ENCODE peak calls at places on chromosomes 16 and 17, in six cellular contexts. One of them, this sample, is unnamed.
A peak's percentile ranks its signal among the peaks of the same experiment; 100 is the strongest.

GRCh38 chr17:7023576-7024401 is 939 bp downstream of the BCL6B start:
- DNase-seq in activated effector memory CD4-positive, alpha-beta T cell treated with Interleukin-2 at 50 U/mL for 16 hours: peak; percentile 85
- DNase-seq in stimulated activated CD8-positive, alpha-beta memory T cell treated with anti-CD3 and anti-CD28 coated beads, Interleukin-12 subunit alpha, Interleukin-12 subunit beta, amount 100 ng/mL, for 1 hour: peak; percentile 85
- DNase-seq in prostate gland: peak; percentile 78
- DNase-seq in skeletal muscle cell: peak; percentile 45
- DNase-seq in left lung: peak; percentile 99
- DNase-seq in this sample: peak; percentile 93

GRCh38 chr17:6546069-6546718 is 10.2 kb downstream of the PITPNM3 start:
- DNase-seq in stimulated activated CD8-positive, alpha-beta memory T cell treated with anti-CD3 and anti-CD28 coated beads, Interleukin-12 subunit alpha, Interleukin-12 subunit beta, amount 100 ng/mL, for 1 hour: no peak
- DNase-seq in skeletal muscle cell: peak; percentile 36
- DNase-seq in activated effector memory CD4-positive, alpha-beta T cell treated with Interleukin-2 at 50 U/mL for 16 hours: no peak
- DNase-seq in left lung: no peak
- DNase-seq in prostate gland: no peak
- DNase-seq in this sample: no peak

GRCh38 chr17:69357701-69358100 is 30.8 kb upstream of the ABCA5 start:
- DNase-seq in skeletal muscle cell: no peak
- DNase-seq in left lung: no peak
- DNase-seq in prostate gland: no peak
- DNase-seq in stimulated activated CD8-positive, alpha-beta memory T cell treated with anti-CD3 and anti-CD28 coated beads, Interleukin-12 subunit alpha, Interleukin-12 subunit beta, amount 100 ng/mL, for 1 hour: no peak
- DNase-seq in activated effector memory CD4-positive, alpha-beta T cell treated with Interleukin-2 at 50 U/mL for 16 hours: no peak
- DNase-seq in this sample: no peak

GRCh38 chr17:73643012-73643845 is 1.0 kb downstream of the SDK2 start:
- DNase-seq in left lung: peak; percentile 80
- DNase-seq in stimulated activated CD8-positive, alpha-beta memory T cell treated with anti-CD3 and anti-CD28 coated beads, Interleukin-12 subunit alpha, Interleukin-12 subunit beta, amount 100 ng/mL, for 1 hour: no peak
- DNase-seq in prostate gland: peak; percentile 26
- DNase-seq in activated effector memory CD4-positive, alpha-beta T cell treated with Interleukin-2 at 50 U/mL for 16 hours: no peak
- DNase-seq in skeletal muscle cell: no peak
- DNase-seq in this sample: peak; percentile 17

GRCh38 chr16:24322106-24322505 is 66.0 kb downstream of the CACNG3 start:
- DNase-seq in skeletal muscle cell: no peak
- DNase-seq in stimulated activated CD8-positive, alpha-beta memory T cell treated with anti-CD3 and anti-CD28 coated beads, Interleukin-12 subunit alpha, Interleukin-12 subunit beta, amount 100 ng/mL, for 1 hour: no peak
- DNase-seq in activated effector memory CD4-positive, alpha-beta T cell treated with Interleukin-2 at 50 U/mL for 16 hours: no peak
- DNase-seq in prostate gland: no peak
- DNase-seq in left lung: no peak
- DNase-seq in this sample: no peak

GRCh38 chr16:84526794-84527485 is 22.5 kb upstream of the MEAK7 start:
- DNase-seq in skeletal muscle cell: no peak
- DNase-seq in stimulated activated CD8-positive, alpha-beta memory T cell treated with anti-CD3 and anti-CD28 coated beads, Interleukin-12 subunit alpha, Interleukin-12 subunit beta, amount 100 ng/mL, for 1 hour: no peak
- DNase-seq in left lung: peak; percentile 65
- DNase-seq in prostate gland: peak; percentile 54
- DNase-seq in activated effector memory CD4-positive, alpha-beta T cell treated with Interleukin-2 at 50 U/mL for 16 hours: no peak
- DNase-seq in this sample: no peak

GRCh38 chr17:17060930-17061329 is 18.7 kb downstream of the MPRIP start:
- DNase-seq in skeletal muscle cell: no peak
- DNase-seq in activated effector memory CD4-positive, alpha-beta T cell treated with Interleukin-2 at 50 U/mL for 16 hours: no peak
- DNase-seq in left lung: no peak
- DNase-seq in stimulated activated CD8-positive, alpha-beta memory T cell treated with anti-CD3 and anti-CD28 coated beads, Interleukin-12 subunit alpha, Interleukin-12 subunit beta, amount 100 ng/mL, for 1 hour: no peak
- DNase-seq in prostate gland: no peak
- DNase-seq in this sample: no peak

GRCh38 chr17:72725432-72726068 is 366.9 kb downstream of the SLC39A11 start:
- DNase-seq in stimulated activated CD8-positive, alpha-beta memory T cell treated with anti-CD3 and anti-CD28 coated beads, Interleukin-12 subunit alpha, Interleukin-12 subunit beta, amount 100 ng/mL, for 1 hour: peak; percentile 15
- DNase-seq in activated effector memory CD4-positive, alpha-beta T cell treated with Interleukin-2 at 50 U/mL for 16 hours: peak; percentile 27
- DNase-seq in left lung: peak; percentile 87
- DNase-seq in prostate gland: peak; percentile 66
- DNase-seq in skeletal muscle cell: no peak
- DNase-seq in this sample: peak; percentile 69

GRCh38 chr17:68824707-68825106 is 130.5 kb downstream of the ABCA8 start:
- DNase-seq in skeletal muscle cell: no peak
- DNase-seq in stimulated activated CD8-positive, alpha-beta memory T cell treated with anti-CD3 and anti-CD28 coated beads, Interleukin-12 subunit alpha, Interleukin-12 subunit beta, amount 100 ng/mL, for 1 hour: no peak
- DNase-seq in left lung: no peak
- DNase-seq in prostate gland: no peak
- DNase-seq in activated effector memory CD4-positive, alpha-beta T cell treated with Interleukin-2 at 50 U/mL for 16 hours: no peak
- DNase-seq in this sample: no peak

GRCh38 chr17:43398724-43399595 is at the start of gene ARL4D:
- DNase-seq in prostate gland: peak; percentile 89
- DNase-seq in left lung: peak; percentile 97
- DNase-seq in activated effector memory CD4-positive, alpha-beta T cell treated with Interleukin-2 at 50 U/mL for 16 hours: peak; percentile 69
- DNase-seq in stimulated activated CD8-positive, alpha-beta memory T cell treated with anti-CD3 and anti-CD28 coated beads, Interleukin-12 subunit alpha, Interleukin-12 subunit beta, amount 100 ng/mL, for 1 hour: peak; percentile 68
- DNase-seq in skeletal muscle cell: no peak
- DNase-seq in this sample: peak; percentile 91

GRCh38 chr17:3553419-3554401 is 3.9 kb downstream of the TRPV3 start:
- DNase-seq in activated effector memory CD4-positive, alpha-beta T cell treated with Interleukin-2 at 50 U/mL for 16 hours: no peak
- DNase-seq in skeletal muscle cell: no peak
- DNase-seq in left lung: no peak
- DNase-seq in stimulated activated CD8-positive, alpha-beta memory T cell treated with anti-CD3 and anti-CD28 coated beads, Interleukin-12 subunit alpha, Interleukin-12 subunit beta, amount 100 ng/mL, for 1 hour: no peak
- DNase-seq in prostate gland: no peak
- DNase-seq in this sample: no peak

GRCh38 chr17:82659886-82660285 is 11.6 kb upstream of the WDR45B start:
- DNase-seq in stimulated activated CD8-positive, alpha-beta memory T cell treated with anti-CD3 and anti-CD28 coated beads, Interleukin-12 subunit alpha, Interleukin-12 subunit beta, amount 100 ng/mL, for 1 hour: no peak
- DNase-seq in activated effector memory CD4-positive, alpha-beta T cell treated with Interleukin-2 at 50 U/mL for 16 hours: no peak
- DNase-seq in skeletal muscle cell: no peak
- DNase-seq in left lung: peak; percentile 43
- DNase-seq in prostate gland: no peak
- DNase-seq in this sample: no peak

GRCh38 chr16:20944861-20945390 is 44.4 kb downstream of the LYRM1 start:
- DNase-seq in skeletal muscle cell: no peak
- DNase-seq in left lung: no peak
- DNase-seq in prostate gland: no peak
- DNase-seq in activated effector memory CD4-positive, alpha-beta T cell treated with Interleukin-2 at 50 U/mL for 16 hours: no peak
- DNase-seq in stimulated activated CD8-positive, alpha-beta memory T cell treated with anti-CD3 and anti-CD28 coated beads, Interleukin-12 subunit alpha, Interleukin-12 subunit beta, amount 100 ng/mL, for 1 hour: no peak
- DNase-seq in this sample: no peak

GRCh38 chr17:7323731-7324437 is 5.3 kb downstream of the NEURL4 start:
- DNase-seq in stimulated activated CD8-positive, alpha-beta memory T cell treated with anti-CD3 and anti-CD28 coated beads, Interleukin-12 subunit alpha, Interleukin-12 subunit beta, amount 100 ng/mL, for 1 hour: peak; percentile 49
- DNase-seq in skeletal muscle cell: no peak
- DNase-seq in activated effector memory CD4-positive, alpha-beta T cell treated with Interleukin-2 at 50 U/mL for 16 hours: peak; percentile 57
- DNase-seq in prostate gland: peak; percentile 43
- DNase-seq in left lung: peak; percentile 91
- DNase-seq in this sample: peak; percentile 67

GRCh38 chr16:25045696-25046381 is 30.7 kb upstream of the ARHGAP17 start:
- DNase-seq in stimulated activated CD8-positive, alpha-beta memory T cell treated with anti-CD3 and anti-CD28 coated beads, Interleukin-12 subunit alpha, Interleukin-12 subunit beta, amount 100 ng/mL, for 1 hour: no peak
- DNase-seq in skeletal muscle cell: peak; percentile 88
- DNase-seq in prostate gland: no peak
- DNase-seq in left lung: no peak
- DNase-seq in activated effector memory CD4-positive, alpha-beta T cell treated with Interleukin-2 at 50 U/mL for 16 hours: no peak
- DNase-seq in this sample: no peak

GRCh38 chr16:30678586-30678970 is 20.3 kb downstream of the FBRS start:
- DNase-seq in stimulated activated CD8-positive, alpha-beta memory T cell treated with anti-CD3 and anti-CD28 coated beads, Interleukin-12 subunit alpha, Interleukin-12 subunit beta, amount 100 ng/mL, for 1 hour: no peak
- DNase-seq in skeletal muscle cell: no peak
- DNase-seq in left lung: no peak
- DNase-seq in activated effector memory CD4-positive, alpha-beta T cell treated with Interleukin-2 at 50 U/mL for 16 hours: no peak
- DNase-seq in prostate gland: no peak
- DNase-seq in this sample: no peak